ENCODE peak calls at places on chromosomes 4 and X, in five cellular contexts. Q is NCI-H1092 treated with DMSO at 0.1 percent for 48 hours, R is DMS153, U is T-helper 9 cell, Y is upper lobe of left lung. M is an unnamed sample.

GRCh38 chr4:11605597-11605996 is 176.9 kb upstream of the HS3ST1 start:
- DNase-seq in Q (no peak), R (no peak), U (no peak), Y (no peak), M (no peak)

GRCh38 chr4:168451744-168452394 is 28.4 kb downstream of the DDX60L start:
- DNase-seq in Q (no peak), R (no peak), U (no peak), Y (no peak), M (no peak)

GRCh38 chr4:140186651-140187315 is 32.8 kb upstream of the MAML3 start:
- DNase-seq in Q (no peak), R (peak; percentile 32), U (no peak), Y (no peak), M (no peak)

GRCh38 chrX:65723706-65724105 is 56.3 kb downstream of the MSN start:
- DNase-seq in Q (no peak), R (no peak), U (peak; percentile 5), Y (no peak), M (peak; percentile 6)

GRCh38 chrX:2521092-2521926 is 20.5 kb upstream of the DHRSX start:
- DNase-seq in Q (no peak), R (no peak), U (no peak), Y (no peak), M (no peak)

GRCh38 chr4:75048208-75048879 is 115.4 kb downstream of the PARM1 start:
- DNase-seq in Q (no peak), R (no peak), U (no peak), Y (no peak), M (no peak)

GRCh38 chr4:109739547-109739946 is 9.7 kb upstream of the PLA2G12A start:
- DNase-seq in Q (no peak), R (no peak), U (no peak), Y (no peak), M (no peak)

GRCh38 chr4:23324291-23324690 is 565.6 kb downstream of the PPARGC1A start:
- DNase-seq in Q (no peak), R (no peak), U (no peak), Y (no peak), M (no peak)

GRCh38 chrX:63330681-63331080 is 20.5 kb downstream of the SPIN4 start:
- DNase-seq in Q (no peak), R (no peak), U (no peak), Y (peak; percentile 24), M (no peak)

GRCh38 chrX:104712515-104712914 is 146.5 kb downstream of the IL1RAPL2 start:
- DNase-seq in Q (no peak), R (no peak), U (no peak), Y (no peak), M (no peak)

GRCh38 chr4:120853101-120853940 is 69.2 kb downstream of the PRDM5 start:
- DNase-seq in Q (no peak), R (no peak), U (no peak), Y (no peak), M (no peak)

GRCh38 chr4:36255575-36255974 is 11.3 kb upstream of the ARAP2 start:
- DNase-seq in Q (no peak), R (no peak), U (peak; percentile 43), Y (no peak), M (peak; percentile 60)

GRCh38 chrX:38664285-38664684 is 102.9 kb downstream of the TSPAN7 start:
- DNase-seq in Q (peak; percentile 48), R (peak; percentile 2), U (no peak), Y (no peak), M (no peak)

GRCh38 chrX:119008122-119008744 is 33.8 kb downstream of the LONRF3 start:
- DNase-seq in Q (peak; percentile 3), R (no peak), U (peak; percentile 24), Y (no peak), M (peak; percentile 17)

GRCh38 chrX:109709129-109709631 is 23.9 kb downstream of the ACSL4 start:
- DNase-seq in Q (no peak), R (no peak), U (no peak), Y (no peak), M (no peak)